ENCODE peak calls at places on chromosomes 7 and 10, in seven cellular contexts. R, W, N, S, Q, Z and X are unnamed samples.

GRCh38 chr7:33733865-33734650 is 171.3 kb upstream of the BMPER start:
- DNase-seq in R (peak; percentile 73), W (no peak), N (no peak), S (no peak), Q (peak; percentile 75), Z (no peak), X (no peak)

GRCh38 chr10:110516815-110517492 is 19.2 kb downstream of the DUSP5 start:
- DNase-seq in R (no peak), W (no peak), N (no peak), S (no peak), Q (no peak), Z (peak; percentile 49), X (no peak)

GRCh38 chr10:102159831-102160230 is 7.6 kb downstream of the NOLC1 start:
- DNase-seq in R (no peak), W (no peak), N (no peak), S (no peak), Q (no peak), Z (no peak), X (no peak)

GRCh38 chr10:104342941-104343411 is 4.7 kb upstream of the ITPRIP start:
- DNase-seq in R (peak; percentile 51), W (no peak), N (no peak), S (no peak), Q (no peak), Z (no peak), X (peak; percentile 53)

GRCh38 chr10:110423650-110424049 is 74.1 kb upstream of the DUSP5 start:
- DNase-seq in R (no peak), W (peak; percentile 31), N (no peak), S (no peak), Q (no peak), Z (no peak), X (no peak)

GRCh38 chr10:128624656-128625530 is 498.7 kb upstream of the MKI67 start:
- DNase-seq in R (no peak), W (no peak), N (no peak), S (no peak), Q (no peak), Z (no peak), X (peak; percentile 71)

GRCh38 chr7:96441551-96442104 is 119.7 kb upstream of the SLC25A13 start:
- DNase-seq in R (peak; percentile 13), W (no peak), N (no peak), S (no peak), Q (no peak), Z (no peak), X (no peak)

GRCh38 chr7:2688409-2689342 is 674 bp downstream of the AMZ1 start:
- DNase-seq in R (no peak), W (no peak), N (no peak), S (no peak), Q (no peak), Z (no peak), X (peak; percentile 61)

GRCh38 chr7:129690701-129691100 is 79.2 kb downstream of the NRF1 start:
- DNase-seq in R (no peak), W (no peak), N (no peak), S (peak; percentile 64), Q (no peak), Z (no peak), X (peak; percentile 56)

GRCh38 chr7:106418526-106418925 is 133.7 kb upstream of the NAMPT start:
- DNase-seq in R (no peak), W (no peak), N (no peak), S (no peak), Q (no peak), Z (no peak), X (no peak)

GRCh38 chr10:32159264-32159663 is 103.0 kb upstream of the KIF5B start:
- DNase-seq in R (no peak), W (no peak), N (no peak), S (no peak), Q (no peak), Z (no peak), X (no peak)

GRCh38 chr10:22760025-22760424 is 45.6 kb upstream of the PIP4K2A start:
- DNase-seq in R (no peak), W (no peak), N (no peak), S (no peak), Q (no peak), Z (no peak), X (no peak)

GRCh38 chr10:89609730-89610393 is 35.2 kb downstream of the PANK1 start:
- DNase-seq in R (peak; percentile 25), W (no peak), N (no peak), S (no peak), Q (peak; percentile 22), Z (no peak), X (no peak)

GRCh38 chr7:1662101-1662500 is 8.0 kb upstream of the ELFN1 start:
- DNase-seq in R (no peak), W (no peak), N (no peak), S (no peak), Q (no peak), Z (peak; percentile 58), X (no peak)

GRCh38 chr10:78318305-78318704 is 284.6 kb downstream of the RPS24 start:
- DNase-seq in R (no peak), W (peak; percentile 2), N (no peak), S (no peak), Q (no peak), Z (no peak), X (no peak)

GRCh38 chr10:33193867-33194521 is 140.5 kb downstream of the NRP1 start:
- DNase-seq in R (no peak), W (no peak), N (peak; percentile 53), S (peak; percentile 99), Q (peak; percentile 27), Z (no peak), X (peak; percentile 44)

GRCh38 chr7:142587578-142588191 is 161.6 kb upstream of the PRSS1 start:
- DNase-seq in R (peak; percentile 59), W (no peak), N (peak; percentile 88), S (peak; percentile 82), Q (peak; percentile 66), Z (no peak), X (peak; percentile 79)

GRCh38 chr7:129014501-129015101 is 40.3 kb downstream of the TNPO3 start:
- DNase-seq in R (no peak), W (no peak), N (no peak), S (no peak), Q (no peak), Z (no peak), X (no peak)

GRCh38 chr7:73858807-73859206 is 2.2 kb upstream of the TMEM270 start:
- DNase-seq in R (no peak), W (no peak), N (no peak), S (no peak), Q (no peak), Z (no peak), X (no peak)

GRCh38 chr7:32519763-32520162 is 24.5 kb downstream of the AVL9 start:
- DNase-seq in R (no peak), W (no peak), N (no peak), S (no peak), Q (no peak), Z (no peak), X (no peak)

GRCh38 chr10:22022257-22023051 is 18.9 kb upstream of the DNAJC1 start:
- DNase-seq in R (peak; percentile 86), W (peak; percentile 81), N (no peak), S (no peak), Q (peak; percentile 54), Z (no peak), X (peak; percentile 23)

GRCh38 chr10:107098326-107098725 is 66.2 kb downstream of the SORCS1 start:
- DNase-seq in R (no peak), W (no peak), N (no peak), S (no peak), Q (no peak), Z (no peak), X (no peak)

GRCh38 chr10:129057856-129058663 is 409.0 kb upstream of the MGMT start:
- DNase-seq in R (no peak), W (no peak), N (no peak), S (no peak), Q (no peak), Z (no peak), X (no peak)

GRCh38 chr7:1755783-1756626 is 85.9 kb downstream of the ELFN1 start:
- DNase-seq in R (no peak), W (no peak), N (no peak), S (no peak), Q (no peak), Z (no peak), X (no peak)

GRCh38 chr7:30804078-30804661 is 33.0 kb downstream of the MINDY4 start:
- DNase-seq in R (no peak), W (no peak), N (no peak), S (peak; percentile 83), Q (no peak), Z (no peak), X (no peak)

GRCh38 chr10:62625484-62625883 is 179.0 kb upstream of the ADO start:
- DNase-seq in R (no peak), W (no peak), N (no peak), S (peak; percentile 93), Q (no peak), Z (no peak), X (no peak)
- H3K27ac ChIP-seq in R (no peak overlapping the region), W (no peak overlapping the region), N (peak overlapping the region; percentile 13), S (peak overlapping the region; percentile 73), Q (no peak overlapping the region), Z (no peak overlapping the region), X (no peak overlapping the region)

DNA sequence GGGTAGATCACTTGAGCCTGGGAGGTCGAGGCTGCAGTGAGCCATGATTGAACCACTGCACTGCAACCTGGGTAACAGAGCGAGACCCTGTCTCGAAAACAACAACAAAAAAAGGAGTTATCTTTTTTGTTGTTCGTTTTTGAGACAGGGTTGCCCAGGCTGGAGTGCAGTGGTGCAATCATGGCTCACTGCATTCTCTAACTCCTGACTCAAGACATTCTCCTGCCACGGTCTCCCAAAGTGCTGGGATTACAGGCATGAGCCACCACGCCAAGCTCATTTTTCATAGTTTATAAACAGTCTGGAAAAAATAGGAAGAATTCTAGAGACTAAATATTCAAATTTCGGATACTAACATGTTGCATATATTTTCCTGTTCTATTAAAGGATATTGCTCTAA is 29.4 kb downstream of the SFXN4 start:
- DNase-seq in R (no peak), W (no peak), N (no peak), S (no peak), Q (no peak), Z (no peak), X (peak; percentile 22)
- H3K27ac ChIP-seq in R (no peak overlapping the region), W (no peak overlapping the region), N (no peak overlapping the region), S (no peak overlapping the region), Q (peak overlapping the region; percentile 72), Z (no peak overlapping the region), X (no peak overlapping the region)

GRCh38 chr10:44180321-44181154 is 204.4 kb downstream of the CXCL12 start:
- DNase-seq in R (no peak), W (no peak), N (no peak), S (peak; percentile 8), Q (peak; percentile 41), Z (no peak), X (no peak)
- H3K27ac ChIP-seq in R (no peak overlapping the region), W (no peak overlapping the region), N (no peak overlapping the region), S (no peak overlapping the region), Q (no peak overlapping the region), Z (peak overlapping the region; percentile 45), X (no peak overlapping the region)

GRCh38 chr7:151736403-151736909 is 140.5 kb downstream of the PRKAG2 start:
- DNase-seq in R (peak; percentile 88), W (peak; percentile 84), N (peak; percentile 98), S (peak; percentile 81), Q (peak; percentile 82), Z (peak; percentile 90), X (peak; percentile 45)
- H3K27ac ChIP-seq in R (peak overlapping the region; percentile 91), W (peak overlapping the region; percentile 88), N (peak overlapping the region; percentile 85), S (peak overlapping the region; percentile 15), Q (peak overlapping the region; percentile 29), Z (no peak overlapping the region), X (no peak overlapping the region)

GRCh38 chr7:40530292-40530691 is 395.5 kb downstream of the SUGCT start:
- DNase-seq in R (no peak), W (no peak), N (no peak), S (no peak), Q (no peak), Z (no peak), X (no peak)
- H3K27ac ChIP-seq in R (no peak overlapping the region), W (no peak overlapping the region), N (no peak overlapping the region), S (no peak overlapping the region), Q (no peak overlapping the region), Z (no peak overlapping the region), X (no peak overlapping the region)